ENCODE peak calls at places on chromosomes 11 and 22, in nine cellular contexts. K, U, E, V, H, A, M, D and O are unnamed samples.
A peak's percentile ranks its signal among the peaks of the same experiment; 100 is the strongest.

GRCh38 chr11:69351460-69351859 is 57.5 kb downstream of the MYEOV start:
- DNase-seq in K (no peak), U (no peak), E (no peak), V (no peak), H (peak; percentile 79), A (no peak), M (no peak), D (no peak), O (no peak)

GRCh38 chr11:20873054-20873453 is 203.7 kb downstream of the NELL1 start:
- DNase-seq in K (no peak), U (no peak), E (no peak), V (no peak), H (peak; percentile 8), A (no peak), M (peak; percentile 13), D (peak; percentile 4), O (no peak)

GRCh38 chr22:49433717-49434611 is 393.7 kb downstream of the BRD1 start:
- DNase-seq in K (no peak), U (no peak), E (no peak), V (no peak), H (no peak), A (no peak), M (no peak), D (no peak), O (peak; percentile 15)

GRCh38 chr11:68969386-68969785 is 11.4 kb downstream of the MRGPRD start:
- DNase-seq in K (no peak), U (no peak), E (no peak), V (no peak), H (no peak), A (no peak), M (no peak), D (no peak), O (no peak)

GRCh38 chr22:36461665-36462474 is 19.6 kb downstream of the TXN2 start:
- DNase-seq in K (no peak), U (no peak), E (no peak), V (peak; percentile 86), H (peak; percentile 79), A (no peak), M (no peak), D (no peak), O (peak; percentile 88)

GRCh38 chr11:4038973-4039372 is 55.6 kb upstream of the RRM1 start:
- DNase-seq in K (no peak), U (no peak), E (no peak), V (no peak), H (peak; percentile 54), A (no peak), M (no peak), D (no peak), O (no peak)

GRCh38 chr11:64643258-64643881 is 52.4 kb downstream of the SLC22A12 start:
- DNase-seq in K (peak; percentile 69), U (no peak), E (no peak), V (no peak), H (peak; percentile 16), A (no peak), M (peak; percentile 75), D (peak; percentile 53), O (peak; percentile 96)

GRCh38 chr22:46781291-46781690 is 18.8 kb downstream of the TBC1D22A start:
- DNase-seq in K (no peak), U (no peak), E (no peak), V (no peak), H (no peak), A (no peak), M (no peak), D (no peak), O (no peak)

GRCh38 chr11:121463689-121464335 is 11.0 kb upstream of the SORL1-AS1 start:
- DNase-seq in K (no peak), U (no peak), E (no peak), V (no peak), H (no peak), A (no peak), M (no peak), D (no peak), O (no peak)

GRCh38 chr11:118838905-118839553 is 44.7 kb upstream of the CXCR5 start:
- DNase-seq in K (no peak), U (no peak), E (no peak), V (no peak), H (peak; percentile 26), A (no peak), M (no peak), D (no peak), O (no peak)

GRCh38 chr11:8832571-8833260 is 78.3 kb upstream of the AKIP1 start:
- DNase-seq in K (no peak), U (no peak), E (no peak), V (no peak), H (peak; percentile 85), A (no peak), M (no peak), D (no peak), O (peak; percentile 89)